ENCODE peak calls at places on chromosomes 3 and 15, in nine cellular contexts. V, N, W, B, J, I, M, Q and Z are unnamed samples.
A peak's percentile ranks its signal among the peaks of the same experiment; 100 is the strongest.

GRCh38 chr3:38521391-38521987 is 25.3 kb downstream of the EXOG start:
- DNase-seq in V (peak; percentile 75), N (no peak), W (peak; percentile 68), B (peak; percentile 80), J (peak; percentile 79), I (peak; percentile 46), M (peak; percentile 78), Q (peak; percentile 69), Z (peak; percentile 47)

GRCh38 chr15:63071288-63071909 is 28.9 kb downstream of the TPM1 start:
- DNase-seq in V (no peak), N (no peak), W (no peak), B (no peak), J (no peak), I (no peak), M (no peak), Q (no peak), Z (no peak)

GRCh38 chr3:41200669-41201021 is 1.3 kb downstream of the CTNNB1 start:
- DNase-seq in V (peak; percentile 51), N (no peak), W (peak; percentile 62), B (no peak), J (peak; percentile 39), I (no peak), M (peak; percentile 64), Q (peak; percentile 72), Z (peak; percentile 10)

GRCh38 chr15:71743861-71744382 is 66.4 kb upstream of the NR2E3 start:
- DNase-seq in V (peak; percentile 69), N (no peak), W (peak; percentile 71), B (no peak), J (peak; percentile 79), I (no peak), M (peak; percentile 66), Q (peak; percentile 43), Z (peak; percentile 55)

GRCh38 chr3:115845986-115846385 is 222.7 kb downstream of the GAP43 start:
- DNase-seq in V (no peak), N (no peak), W (no peak), B (no peak), J (no peak), I (no peak), M (no peak), Q (no peak), Z (no peak)

GRCh38 chr3:59809016-59809415 is 759.2 kb upstream of the CFAP20DC start:
- DNase-seq in V (peak; percentile 70), N (no peak), W (no peak), B (no peak), J (no peak), I (peak; percentile 69), M (peak; percentile 21), Q (peak; percentile 28), Z (no peak)

GRCh38 chr3:22474706-22475470 is 723.9 kb upstream of the ZNF385D start:
- DNase-seq in V (no peak), N (no peak), W (no peak), B (no peak), J (no peak), I (no peak), M (peak; percentile 58), Q (peak; percentile 88), Z (no peak)

GRCh38 chr3:133888739-133889340 is 6.8 kb downstream of the RAB6B start:
- DNase-seq in V (no peak), N (no peak), W (no peak), B (no peak), J (no peak), I (no peak), M (no peak), Q (no peak), Z (no peak)

GRCh38 chr3:153704115-153704514 is 417.1 kb upstream of the ARHGEF26 start:
- DNase-seq in V (no peak), N (no peak), W (peak; percentile 29), B (no peak), J (no peak), I (no peak), M (no peak), Q (no peak), Z (peak; percentile 1)

GRCh38 chr3:139129892-139130291 is 85.2 kb upstream of the PRR23C start:
- DNase-seq in V (no peak), N (no peak), W (no peak), B (no peak), J (no peak), I (no peak), M (no peak), Q (no peak), Z (no peak)

GRCh38 chr3:43737001-43737440 is 46.3 kb downstream of the ABHD5 start:
- DNase-seq in V (no peak), N (no peak), W (no peak), B (peak; percentile 8), J (peak; percentile 38), I (no peak), M (no peak), Q (no peak), Z (no peak)
- H3K27ac ChIP-seq in V (peak overlapping the region; percentile 94), N (peak overlapping the region; percentile 2), W (no peak overlapping the region), B (no peak overlapping the region), J (peak overlapping the region; percentile 87), I (no peak overlapping the region), M (no peak overlapping the region), Q (no peak overlapping the region), Z (no peak overlapping the region)

DNA sequence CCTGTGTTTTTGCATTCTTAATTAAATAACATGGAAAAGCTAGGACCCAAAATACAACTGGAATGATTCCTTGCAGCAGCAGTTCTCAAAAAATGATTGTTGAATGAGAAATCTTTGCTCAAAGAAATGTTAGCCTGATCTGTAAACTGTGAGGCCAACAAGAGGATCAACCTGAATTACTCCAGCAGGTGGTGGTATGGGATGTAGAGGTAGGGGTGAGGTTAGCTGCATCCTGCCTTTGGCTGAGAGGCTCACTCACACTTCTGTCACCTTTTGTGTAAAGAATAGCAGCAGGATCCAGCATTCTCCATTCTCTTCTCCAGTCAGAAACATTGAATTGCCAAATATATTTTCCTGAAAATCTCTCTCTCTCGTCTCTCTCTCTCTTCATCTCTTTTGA is 26.5 kb upstream of the FAM98B start:
- DNase-seq in V (no peak), N (no peak), W (peak; percentile 8), B (no peak), J (no peak), I (no peak), M (no peak), Q (no peak), Z (no peak)
- TF ChIP-seq CTCF in V (no peak), N (no peak), W (peak; percentile 38), B (peak; percentile 23), J (no peak), I (no peak), M (no peak), Q (no peak), Z (no peak)

GRCh38 chr3:111591555-111591954 is 3.6 kb downstream of the ZBED2 start:
- DNase-seq in V (peak; percentile 10), N (no peak), W (no peak), B (no peak), J (no peak), I (no peak), M (no peak), Q (no peak), Z (no peak)
- H3K27ac ChIP-seq in V (peak overlapping the region; percentile 76), N (no peak overlapping the region), W (no peak overlapping the region), B (no peak overlapping the region), J (no peak overlapping the region), I (no peak overlapping the region), M (no peak overlapping the region), Q (no peak overlapping the region), Z (no peak overlapping the region)

GRCh38 chr15:48992096-48992495 is 28.4 kb upstream of the SHC4 start:
- DNase-seq in V (no peak), N (no peak), W (no peak), B (no peak), J (no peak), I (no peak), M (no peak), Q (no peak), Z (no peak)
- TF ChIP-seq CTCF in V (no peak), N (no peak), W (no peak), B (no peak), J (no peak), I (no peak), M (no peak), Q (no peak), Z (no peak)

GRCh38 chr3:23877324-23877980 is 39.3 kb downstream of the NKIRAS1 start:
- DNase-seq in V (peak; percentile 81), N (no peak), W (no peak), B (no peak), J (no peak), I (peak; percentile 78), M (peak; percentile 93), Q (peak; percentile 72), Z (peak; percentile 27)
- H3K27ac ChIP-seq in V (no peak overlapping the region), N (no peak overlapping the region), W (no peak overlapping the region), B (no peak overlapping the region), J (no peak overlapping the region), I (peak overlapping the region; percentile 38), M (no peak overlapping the region), Q (peak overlapping the region; percentile 43), Z (peak overlapping the region; percentile 40)

DNA sequence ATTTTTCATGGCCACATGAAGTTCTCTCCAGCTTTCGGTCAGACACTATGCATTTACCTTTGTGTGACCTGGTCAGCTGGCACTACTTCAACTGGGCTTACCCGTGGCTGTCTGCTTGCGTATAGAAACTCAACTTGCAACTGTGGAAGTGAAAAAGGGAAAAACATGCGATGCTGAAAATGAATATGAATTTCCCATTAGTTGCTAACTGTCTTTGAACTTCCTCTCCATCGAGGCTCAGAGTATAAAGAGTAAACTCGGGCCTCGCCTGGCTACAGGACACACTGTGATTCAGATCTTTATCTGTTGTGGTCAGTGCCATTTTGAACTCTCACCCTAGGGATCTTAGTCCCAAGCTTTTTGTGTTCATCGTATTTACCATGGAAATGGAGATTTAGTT is 26.8 kb downstream of the NFKBIZ start:
- DNase-seq in V (no peak), N (no peak), W (no peak), B (no peak), J (no peak), I (no peak), M (no peak), Q (no peak), Z (no peak)
- TF ChIP-seq CTCF in V (no peak), N (no peak), W (no peak), B (no peak), J (no peak), I (no peak), M (no peak), Q (no peak), Z (no peak)